ENCODE peak calls at places on chromosomes 1 and 21, in four cellular contexts. C, H, R and E are unnamed samples.

GRCh38 chr1:159889821-159890252 is 10.1 kb downstream of the CFAP45 start:
- DNase-seq in C (no peak), R (peak), H (no peak), E (peak)

GRCh38 chr1:234589854-234590620 is 19.9 kb downstream of the IRF2BP2 start:
- DNase-seq in C (no peak), R (peak), H (no peak), E (no peak)

GRCh38 chr1:234729566-234729965 is 119.6 kb upstream of the IRF2BP2 start:
- DNase-seq in R (peak), H (no peak), C (no peak), E (no peak)

GRCh38 chr1:33099290-33100118 is 18.6 kb downstream of the AZIN2 start:
- DNase-seq in H (peak), C (no peak), R (peak), E (peak)

GRCh38 chr1:171188388-171189266 is 3.5 kb downstream of the FMO2 start:
- DNase-seq in C (peak), R (peak), H (peak), E (peak)

GRCh38 chr1:109764561-109765482 is 1.1 kb upstream of the EPS8L3 start:
- DNase-seq in C (no peak), H (no peak), R (no peak), E (no peak)

GRCh38 chr21:45228171-45228641 is 59.5 kb downstream of the POFUT2 start:
- DNase-seq in R (peak), C (no peak), H (peak), E (peak)

GRCh38 chr1:1359316-1359667 is 937 bp upstream of the MXRA8 start:
- DNase-seq in C (no peak), H (no peak), R (peak), E (peak)

GRCh38 chr1:171877711-171878110 is 36.4 kb downstream of the DNM3 start:
- DNase-seq in R (peak), H (no peak), C (no peak), E (no peak)

GRCh38 chr1:180540697-180541594 is 17.8 kb upstream of the OVAAL start:
- DNase-seq in R (peak), C (no peak), H (no peak), E (no peak)

GRCh38 chr1:47856994-47857393 is 140.2 kb downstream of the TRABD2B start:
- DNase-seq in C (no peak), H (no peak), R (no peak), E (no peak)

GRCh38 chr1:158145173-158145719 is 35.4 kb upstream of the CD1D start:
- DNase-seq in H (no peak), R (peak), C (no peak), E (no peak)

GRCh38 chr1:13517193-13517812 is 3.5 kb upstream of the LRRC38 start:
- DNase-seq in C (no peak), H (no peak), R (peak), E (peak)

GRCh38 chr1:154419620-154420020 is 14.5 kb downstream of the IL6R start:
- DNase-seq in C (no peak), R (peak), H (no peak), E (peak)

GRCh38 chr1:2316451-2316940 is 74.9 kb downstream of the MORN1 start:
- DNase-seq in C (no peak), R (no peak), H (no peak), E (no peak)

GRCh38 chr1:53362270-53362669 is 34.4 kb upstream of the LRP8 start:
- DNase-seq in R (no peak), H (no peak), C (no peak), E (no peak)